ENCODE peak calls at places on chromosomes 6 and 20, in four cellular contexts. X is CD8-positive, alpha-beta T cell; Y is endodermal cell; T is glutamatergic neuron. U is an unnamed sample.
A peak's percentile ranks its signal among the peaks of the same experiment; 100 is the strongest.

GRCh38 chr6:157260735-157261134 is 62.6 kb downstream of the TMEM242 start:
- DNase-seq in X (no peak), Y (no peak), T (no peak), U (no peak)

GRCh38 chr6:135383297-135383696 is 114.2 kb downstream of the AHI1 start:
- DNase-seq in X (no peak), Y (no peak), T (no peak), U (no peak)

GRCh38 chr6:158142789-158143188 is 25.3 kb downstream of the SERAC1 start:
- DNase-seq in X (no peak), Y (no peak), T (no peak), U (no peak)

GRCh38 chr20:10648651-10649050 is 25.1 kb downstream of the JAG1 start:
- DNase-seq in X (no peak), Y (no peak), T (no peak), U (no peak)

GRCh38 chr6:83108378-83108777 is 40.9 kb downstream of the DOP1A start:
- DNase-seq in X (no peak), Y (no peak), T (no peak), U (no peak)

GRCh38 chr6:18551228-18551627 is 164.1 kb downstream of the RNF144B start:
- DNase-seq in X (no peak), Y (no peak), T (no peak), U (no peak)

GRCh38 chr6:5956939-5957338 is 49.8 kb downstream of the NRN1 start:
- DNase-seq in X (no peak), Y (peak; percentile 61), T (no peak), U (no peak)

GRCh38 chr20:1940581-1940980 is 45.4 kb downstream of the SIRPA start:
- DNase-seq in X (no peak), Y (no peak), T (no peak), U (no peak)

GRCh38 chr20:22830138-22830537 is 205.0 kb upstream of the SSTR4 start:
- DNase-seq in X (no peak), Y (no peak), T (no peak), U (no peak)

GRCh38 chr6:56984374-56984773 is 29.5 kb downstream of the BEND6 start:
- DNase-seq in X (no peak), Y (no peak), T (no peak), U (no peak)

GRCh38 chr20:51934301-51935002 is 132.1 kb upstream of the SALL4 start:
- DNase-seq in X (no peak), Y (no peak), T (no peak), U (no peak)

GRCh38 chr6:7697820-7698623 is 27.9 kb upstream of the BMP6 start:
- DNase-seq in X (no peak), Y (no peak), T (no peak), U (no peak)

GRCh38 chr20:52972190-52972937 is at the start of gene TSHZ2:
- DNase-seq in X (peak; percentile 24), Y (peak; percentile 70), T (peak; percentile 44), U (no peak)

GRCh38 chr20:8389381-8390368 is 257.6 kb downstream of the PLCB1 start:
- DNase-seq in X (no peak), Y (no peak), T (no peak), U (no peak)

GRCh38 chr6:166417285-166417691 is 34.5 kb upstream of the MPC1 start:
- DNase-seq in X (peak; percentile 61), Y (no peak), T (peak; percentile 45), U (no peak)

GRCh38 chr6:17705428-17705777 is 1.3 kb downstream of the NUP153 start:
- DNase-seq in X (no peak), Y (peak; percentile 68), T (no peak), U (no peak)

GRCh38 chr6:84252140-84252539 is 24.7 kb upstream of the CEP162 start:
- DNase-seq in X (no peak), Y (no peak), T (no peak), U (no peak)

GRCh38 chr6:52213127-52213526 is 27.0 kb downstream of the IL17A start:
- DNase-seq in X (no peak), Y (no peak), T (no peak), U (no peak)

GRCh38 chr6:27836783-27837635 is 75.2 kb downstream of the OR2B2 start:
- DNase-seq in X (peak; percentile 62), Y (peak; percentile 80), T (peak; percentile 49), U (peak; percentile 30)

GRCh38 chr6:135537782-135538301 is 40.3 kb upstream of the AHI1 start:
- DNase-seq in X (peak; percentile 40), Y (peak; percentile 63), T (no peak), U (no peak)

GRCh38 chr6:137896647-137897046 is 29.6 kb downstream of the TNFAIP3 start:
- DNase-seq in X (no peak), Y (no peak), T (no peak), U (no peak)

GRCh38 chr6:39228111-39228971 is 934 bp downstream of the KCNK5 start:
- DNase-seq in X (no peak), Y (peak; percentile 59), T (no peak), U (no peak)

GRCh38 chr20:33721391-33722140 is 1.5 kb upstream of the PXMP4 start:
- DNase-seq in X (no peak), Y (no peak), T (no peak), U (no peak)

GRCh38 chr20:33328157-33328556 is 45.1 kb downstream of the BPIFB1 start:
- DNase-seq in X (no peak), Y (no peak), T (no peak), U (no peak)

GRCh38 chr6:130293800-130294199 is 71.0 kb upstream of the SAMD3 start:
- DNase-seq in X (peak; percentile 24), Y (peak; percentile 82), T (peak; percentile 25), U (no peak)

GRCh38 chr6:36577298-36577697 is 16.9 kb upstream of the SRSF3 start:
- DNase-seq in X (no peak), Y (no peak), T (no peak), U (no peak)

GRCh38 chr6:16334671-16335070 is 96.3 kb downstream of the GMPR start:
- DNase-seq in X (no peak), Y (peak; percentile 11), T (no peak), U (no peak)

GRCh38 chr6:124076336-124077048 is 272.8 kb downstream of the NKAIN2 start:
- DNase-seq in X (no peak), Y (no peak), T (no peak), U (no peak)

GRCh38 chr20:23091741-23092408 is 5.8 kb upstream of the CD93 start:
- DNase-seq in X (no peak), Y (no peak), T (no peak), U (no peak)

GRCh38 chr20:46013826-46014516 is 5.3 kb downstream of the MMP9 start:
- DNase-seq in X (peak; percentile 59), Y (peak; percentile 95), T (peak; percentile 78), U (peak; percentile 73)

GRCh38 chr20:46009847-46010246 is 1.1 kb downstream of the MMP9 start:
- DNase-seq in X (no peak), Y (peak; percentile 50), T (no peak), U (no peak)

GRCh38 chr20:46012926-46013825 is 4.5 kb downstream of the MMP9 start:
- DNase-seq in X (no peak), Y (no peak), T (no peak), U (no peak)

GRCh38 chr20:46010491-46011405 is 2.0 kb downstream of the MMP9 start:
- DNase-seq in X (peak; percentile 38), Y (no peak), T (no peak), U (no peak)

GRCh38 chr20:46011631-46012482 is 3.1 kb downstream of the MMP9 start:
- DNase-seq in X (peak; percentile 19), Y (peak; percentile 95), T (no peak), U (no peak)
- TF ChIP-seq CTCF in X (no peak), Y (peak; percentile 71), T (peak; percentile 25), U (no peak)

GRCh38 chr6:102114402-102114801 is 720.9 kb downstream of the GRIK2 start:
- DNase-seq in X (no peak), Y (peak; percentile 61), T (no peak), U (no peak)
- TF ChIP-seq CTCF in X (no peak), Y (peak; percentile 74), T (peak; percentile 40), U (no peak)

DNA sequence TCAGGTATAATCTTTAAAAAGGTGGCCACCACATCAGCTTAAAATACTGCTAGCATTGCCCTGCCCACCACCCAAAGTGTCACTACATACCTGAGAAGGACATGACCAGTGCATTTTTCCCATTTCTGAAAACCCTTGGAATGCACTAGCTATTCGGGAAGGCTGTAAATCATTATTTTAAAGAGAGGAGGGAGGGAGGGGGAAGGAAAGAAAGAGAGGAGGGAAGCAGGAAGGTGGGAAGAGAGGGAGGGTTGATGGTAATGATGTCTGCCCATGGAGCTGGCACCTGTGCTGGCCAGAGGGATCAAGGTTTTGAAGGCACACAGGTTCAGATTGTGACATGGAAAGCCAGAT is 32.4 kb downstream of the VAPB start:
- DNase-seq in X (no peak), Y (no peak), T (no peak), U (no peak)
- TF ChIP-seq CTCF in X (no peak), Y (no peak), T (no peak), U (no peak)

DNA sequence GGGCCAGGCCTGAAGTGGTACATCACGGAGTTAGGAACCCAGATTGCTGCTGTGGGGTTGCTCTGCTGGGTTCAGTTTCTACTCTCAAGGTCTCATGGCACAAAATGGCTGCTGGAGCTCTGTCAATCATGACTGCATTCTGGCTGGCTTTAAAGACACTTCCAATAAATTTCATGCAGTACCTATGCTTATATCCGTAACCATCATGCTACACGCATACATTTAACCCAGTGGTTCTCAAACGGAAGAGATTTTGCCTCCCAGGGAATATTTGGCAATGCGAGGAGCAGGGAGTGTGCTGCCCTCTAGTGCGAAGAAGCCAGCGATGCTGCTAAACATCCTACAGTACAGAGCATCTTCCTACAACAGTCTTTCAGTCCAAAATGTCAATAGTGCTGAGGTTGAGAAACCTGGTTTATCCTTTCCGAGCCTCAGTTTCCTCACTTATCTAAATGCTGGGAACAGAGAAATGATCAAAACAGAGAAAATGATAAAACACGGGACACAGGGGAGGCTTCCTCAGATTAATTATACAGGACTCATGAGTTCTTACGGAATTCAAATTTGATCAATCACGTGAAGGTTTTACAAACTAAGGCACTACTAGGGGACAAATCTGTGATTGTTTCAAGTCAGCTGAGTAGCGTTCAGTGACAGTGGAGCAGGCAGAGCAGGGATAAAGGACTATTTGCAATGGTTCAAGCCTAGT is 9.6 kb upstream of the SLC2A10 start:
- DNase-seq in X (no peak), Y (peak; percentile 81), T (peak; percentile 42), U (no peak)
- TF ChIP-seq CTCF in X (no peak), Y (peak; percentile 90), T (peak; percentile 61), U (no peak)